ENCODE peak calls at places on chromosomes 16 and 17, in eight cellular contexts. P is HAP-1; E is NCI-H1436; F is fibroblast of the conjunctiva; R is stimulated activated CD8-positive, alpha-beta memory T cell treated with anti-CD3 and anti-CD28 coated beads, Interleukin-7, amount 100 ng/mL, for 1 hour; L is activated T-helper 1 cell treated with Interleukin-2 at 50 U/mL for 16 hours; X is C1 segment of cervical spinal cord; D is HT-29. G is an unnamed sample.

GRCh38 chr17:73267648-73268537 is 6.2 kb upstream of the CPSF4L start:
- DNase-seq in L (no peak), X (peak; percentile 41), R (no peak), P (no peak), F (no peak), D (peak; percentile 53), E (no peak), G (no peak)

GRCh38 chr16:21260870-21261791 is 17.0 kb downstream of the CRYM start:
- DNase-seq in R (no peak), L (no peak), X (no peak), F (peak; percentile 84), E (peak; percentile 19), D (peak; percentile 92), P (no peak), G (peak; percentile 37)

GRCh38 chr16:53891409-53892139 is 187.6 kb downstream of the FTO start:
- DNase-seq in R (no peak), F (no peak), P (no peak), D (no peak), E (no peak), L (no peak), X (no peak), G (no peak)

GRCh38 chr16:84115919-84116719 is 623 bp downstream of the MBTPS1 start:
- DNase-seq in P (peak; percentile 28), E (peak; percentile 36), F (no peak), R (peak; percentile 26), X (no peak), L (peak; percentile 33), D (peak; percentile 61), G (peak; percentile 73)

GRCh38 chr17:14351493-14351892 is 50.6 kb downstream of the HS3ST3B1 start:
- DNase-seq in D (no peak), X (no peak), F (no peak), L (no peak), P (no peak), R (no peak), E (no peak), G (no peak)

GRCh38 chr17:36136031-36136430 is 32.4 kb downstream of the CCL4 start:
- DNase-seq in L (no peak), R (no peak), E (no peak), P (no peak), X (no peak), F (no peak), D (peak; percentile 83), G (no peak)

GRCh38 chr16:11621920-11622651 is 35.4 kb upstream of the LITAF start:
- DNase-seq in X (no peak), L (peak; percentile 58), D (no peak), R (no peak), E (no peak), F (no peak), P (no peak), G (no peak)

GRCh38 chr17:74325743-74326379 is at the start of gene KIF19:
- DNase-seq in F (no peak), P (peak; percentile 27), L (peak; percentile 45), X (peak; percentile 57), D (no peak), E (peak; percentile 59), R (peak; percentile 24), G (peak; percentile 26)